ENCODE peak calls at places on chromosomes 16 and 17, in nine cellular contexts. Y, X, K, Q, V, B, P, U and M are unnamed samples.

GRCh38 chr17:29588561-29589411 is 662 bp downstream of the GIT1 start:
- DNase-seq in Y (no peak), X (peak; percentile 79), K (no peak), Q (peak; percentile 36), V (peak; percentile 48), B (no peak), P (no peak), U (peak; percentile 65), M (no peak)

GRCh38 chr16:50525716-50526115 is 22.5 kb upstream of the NKD1 start:
- DNase-seq in Y (no peak), X (no peak), K (no peak), Q (no peak), V (no peak), B (no peak), P (no peak), U (no peak), M (no peak)

GRCh38 chr17:4588391-4588790 is 4.1 kb downstream of the SMTNL2 start:
- DNase-seq in Y (peak; percentile 62), X (peak; percentile 82), K (no peak), Q (no peak), V (no peak), B (no peak), P (no peak), U (no peak), M (no peak)

GRCh38 chr17:61488878-61489718 is 36.9 kb downstream of the TBX4 start:
- DNase-seq in Y (no peak), X (no peak), K (peak; percentile 2), Q (no peak), V (no peak), B (no peak), P (no peak), U (peak; percentile 92), M (peak; percentile 25)

GRCh38 chr16:25140459-25140858 is 28.9 kb downstream of the LCMT1 start:
- DNase-seq in Y (no peak), X (no peak), K (no peak), Q (no peak), V (no peak), B (no peak), P (no peak), U (no peak), M (no peak)

GRCh38 chr17:80921159-80921558 is 70.5 kb upstream of the CHMP6 start:
- DNase-seq in Y (peak; percentile 60), X (no peak), K (no peak), Q (no peak), V (no peak), B (no peak), P (no peak), U (no peak), M (no peak)

GRCh38 chr17:74859439-74860228 is at the start of gene GRIN2C:
- DNase-seq in Y (no peak), X (peak; percentile 79), K (no peak), Q (no peak), V (no peak), B (no peak), P (no peak), U (peak; percentile 75), M (no peak)

GRCh38 chr16:87926246-87927194 is 9.8 kb downstream of the CA5A start:
- DNase-seq in Y (no peak), X (no peak), K (no peak), Q (no peak), V (no peak), B (no peak), P (no peak), U (no peak), M (no peak)

GRCh38 chr16:85103096-85104079 is 8.9 kb downstream of the CIBAR2 start:
- DNase-seq in Y (no peak), X (no peak), K (no peak), Q (no peak), V (no peak), B (no peak), P (no peak), U (no peak), M (no peak)

GRCh38 chr16:65002265-65002664 is 119.6 kb downstream of the CDH11 start:
- DNase-seq in Y (no peak), X (no peak), K (no peak), Q (no peak), V (no peak), B (no peak), P (no peak), U (no peak), M (no peak)

GRCh38 chr16:67833035-67833417 is 9.1 kb upstream of the THAP11 start:
- DNase-seq in Y (no peak), X (no peak), K (no peak), Q (no peak), V (peak; percentile 85), B (no peak), P (no peak), U (no peak), M (no peak)

GRCh38 chr16:3490911-3491629 is 4.2 kb downstream of the C16orf90 start:
- DNase-seq in Y (no peak), X (no peak), K (no peak), Q (no peak), V (no peak), B (no peak), P (no peak), U (no peak), M (no peak)

GRCh38 chr17:81854974-81855774 is 5.2 kb downstream of the P4HB start:
- DNase-seq in Y (no peak), X (no peak), K (no peak), Q (no peak), V (peak; percentile 29), B (no peak), P (no peak), U (no peak), M (no peak)

GRCh38 chr17:57403241-57403640 is 146.9 kb downstream of the MSI2 start:
- DNase-seq in Y (no peak), X (no peak), K (peak; percentile 94), Q (no peak), V (no peak), B (no peak), P (no peak), U (no peak), M (peak; percentile 84)

GRCh38 chr16:50310308-50311133 is 44.2 kb downstream of the ADCY7 start:
- DNase-seq in Y (peak; percentile 64), X (peak; percentile 56), K (no peak), Q (no peak), V (no peak), B (no peak), P (no peak), U (no peak), M (no peak)

GRCh38 chr16:48720266-48720665 is 110.3 kb upstream of the N4BP1 start:
- DNase-seq in Y (no peak), X (no peak), K (no peak), Q (no peak), V (peak; percentile 45), B (no peak), P (no peak), U (no peak), M (no peak)

GRCh38 chr17:68771867-68772515 is 170.8 kb upstream of the FAM20A start:
- DNase-seq in Y (no peak), X (no peak), K (peak; percentile 95), Q (no peak), V (peak; percentile 71), B (peak; percentile 51), P (peak; percentile 69), U (peak; percentile 24), M (peak; percentile 85)

GRCh38 chr17:20206068-20206467 is 196.9 kb downstream of the SPECC1 start:
- DNase-seq in Y (no peak), X (no peak), K (no peak), Q (no peak), V (no peak), B (no peak), P (no peak), U (no peak), M (no peak)

GRCh38 chr17:49630113-49630900 is 47.6 kb downstream of the SPOP start:
- DNase-seq in Y (no peak), X (no peak), K (no peak), Q (no peak), V (no peak), B (no peak), P (no peak), U (no peak), M (no peak)

GRCh38 chr17:72516772-72517399 is 396.1 kb downstream of the SOX9 start:
- DNase-seq in Y (no peak), X (peak; percentile 76), K (no peak), Q (no peak), V (no peak), B (no peak), P (no peak), U (no peak), M (no peak)

GRCh38 chr17:32350662-32351418 is 883 bp downstream of the ZNF207 start:
- DNase-seq in Y (no peak), X (no peak), K (peak; percentile 44), Q (peak; percentile 34), V (peak; percentile 84), B (no peak), P (peak; percentile 28), U (no peak), M (peak; percentile 31)

GRCh38 chr17:47847341-47848197 is 3.4 kb downstream of the SP6 start:
- DNase-seq in Y (no peak), X (peak; percentile 59), K (no peak), Q (no peak), V (no peak), B (no peak), P (no peak), U (peak; percentile 80), M (no peak)

GRCh38 chr17:67127925-67128324 is 83.6 kb downstream of the CACNG1 start:
- DNase-seq in Y (no peak), X (no peak), K (no peak), Q (no peak), V (no peak), B (no peak), P (no peak), U (no peak), M (no peak)

GRCh38 chr16:17497648-17498047 is 26.9 kb upstream of the XYLT1 start:
- DNase-seq in Y (no peak), X (no peak), K (no peak), Q (no peak), V (no peak), B (no peak), P (no peak), U (no peak), M (no peak)

GRCh38 chr17:19940722-19941464 is 36.7 kb downstream of the AKAP10 start:
- DNase-seq in Y (no peak), X (no peak), K (no peak), Q (no peak), V (no peak), B (no peak), P (no peak), U (no peak), M (no peak)

GRCh38 chr17:7716901-7717755 is at the start of gene DNAH2:
- DNase-seq in Y (peak; percentile 90), X (peak; percentile 89), K (peak; percentile 45), Q (no peak), V (peak; percentile 90), B (no peak), P (peak; percentile 72), U (peak; percentile 86), M (peak; percentile 63)

GRCh38 chr17:49646391-49647255 is 31.3 kb downstream of the SPOP start:
- DNase-seq in Y (peak; percentile 77), X (peak; percentile 26), K (no peak), Q (no peak), V (peak; percentile 44), B (no peak), P (peak; percentile 24), U (no peak), M (no peak)

GRCh38 chr17:30302241-30302640 is 10.5 kb upstream of the BLMH start:
- DNase-seq in Y (no peak), X (no peak), K (no peak), Q (no peak), V (no peak), B (no peak), P (no peak), U (no peak), M (no peak)

GRCh38 chr16:2035431-2036199 is 8.9 kb downstream of the NHERF2 start:
- DNase-seq in Y (peak; percentile 84), X (peak; percentile 90), K (no peak), Q (no peak), V (no peak), B (no peak), P (peak; percentile 85), U (peak; percentile 73), M (no peak)

GRCh38 chr17:82237083-82237745 is 8.4 kb downstream of the SLC16A3 start:
- DNase-seq in Y (peak; percentile 74), X (peak; percentile 72), K (no peak), Q (no peak), V (no peak), B (no peak), P (no peak), U (no peak), M (no peak)

GRCh38 chr17:19384723-19385391 is 2.1 kb downstream of the MFAP4 start:
- DNase-seq in Y (peak; percentile 97), X (peak; percentile 96), K (peak; percentile 89), Q (no peak), V (no peak), B (no peak), P (peak; percentile 86), U (no peak), M (peak; percentile 94)